ENCODE peak calls at places on chromosomes 7 and 10, in four cellular contexts. P is OCI-LY7, S is HCT116, X is SK-N-SH. B is an unnamed sample.

GRCh38 chr10:127462643-127463295 is 86.3 kb upstream of the NPS start:
- DNase-seq in X (no peak), S (no peak), P (no peak), B (no peak)

GRCh38 chr10:106708521-106708920 is 456.0 kb downstream of the SORCS1 start:
- DNase-seq in X (no peak), P (no peak), S (no peak), B (no peak)

GRCh38 chr7:139974179-139974811 is 88.5 kb downstream of the PARP12 start:
- DNase-seq in X (no peak), P (no peak), S (no peak), B (no peak)

GRCh38 chr10:11209810-11210141 is 192.1 kb downstream of the CELF2 start:
- DNase-seq in S (no peak), X (no peak), P (no peak), B (no peak)

GRCh38 chr10:124994573-124995473 is 52.9 kb downstream of the ZRANB1 start:
- DNase-seq in X (no peak), P (no peak), S (no peak), B (no peak)

GRCh38 chr10:83764681-83765080 is 374.6 kb upstream of the GHITM start:
- DNase-seq in S (no peak), X (no peak), P (no peak), B (no peak)

GRCh38 chr7:32044739-32045138 is 25.5 kb downstream of the PDE1C start:
- DNase-seq in S (no peak), X (no peak), P (no peak), B (no peak)

GRCh38 chr7:143900230-143900766 is 1.7 kb downstream of the TCAF1 start:
- DNase-seq in X (no peak), P (no peak), S (no peak), B (peak; percentile 21)

GRCh38 chr10:118911361-118911760 is 118.2 kb upstream of the NANOS1 start:
- DNase-seq in P (no peak), X (no peak), S (peak; percentile 37), B (peak; percentile 24)

GRCh38 chr10:43971981-43972380 is 323.3 kb upstream of the ZNF32 start:
- DNase-seq in S (no peak), P (no peak), X (no peak), B (no peak)

GRCh38 chr10:30247704-30248103 is 101.4 kb downstream of the MTPAP start:
- DNase-seq in P (peak; percentile 48), X (no peak), S (no peak), B (no peak)

GRCh38 chr7:127819975-127820778 is 168.2 kb downstream of the SND1 start:
- DNase-seq in X (no peak), S (peak; percentile 6), P (no peak), B (no peak)

GRCh38 chr7:2560175-2560695 is 1.5 kb downstream of the IQCE start:
- DNase-seq in S (no peak), X (peak; percentile 35), P (no peak), B (peak; percentile 6)

GRCh38 chr7:101913876-101914275 is 96.5 kb downstream of the CUX1 start:
- DNase-seq in P (no peak), S (no peak), X (no peak), B (no peak)

GRCh38 chr7:151426906-151427704 is 12.8 kb downstream of the CRYGN start:
- DNase-seq in X (no peak), S (no peak), P (no peak), B (no peak)

GRCh38 chr10:21599582-21599981 is 65.5 kb downstream of the MLLT10 start:
- DNase-seq in P (no peak), X (no peak), S (no peak), B (no peak)

GRCh38 chr7:13991791-13992620 is 2.5 kb upstream of the ETV1 start:
- DNase-seq in S (no peak), X (no peak), P (no peak), B (no peak)
- H3K4me3 ChIP-seq in S (no peak overlapping the region), X (peak overlapping the region; percentile 45), P (no peak overlapping the region), B (peak overlapping the region; percentile 61)

DNA sequence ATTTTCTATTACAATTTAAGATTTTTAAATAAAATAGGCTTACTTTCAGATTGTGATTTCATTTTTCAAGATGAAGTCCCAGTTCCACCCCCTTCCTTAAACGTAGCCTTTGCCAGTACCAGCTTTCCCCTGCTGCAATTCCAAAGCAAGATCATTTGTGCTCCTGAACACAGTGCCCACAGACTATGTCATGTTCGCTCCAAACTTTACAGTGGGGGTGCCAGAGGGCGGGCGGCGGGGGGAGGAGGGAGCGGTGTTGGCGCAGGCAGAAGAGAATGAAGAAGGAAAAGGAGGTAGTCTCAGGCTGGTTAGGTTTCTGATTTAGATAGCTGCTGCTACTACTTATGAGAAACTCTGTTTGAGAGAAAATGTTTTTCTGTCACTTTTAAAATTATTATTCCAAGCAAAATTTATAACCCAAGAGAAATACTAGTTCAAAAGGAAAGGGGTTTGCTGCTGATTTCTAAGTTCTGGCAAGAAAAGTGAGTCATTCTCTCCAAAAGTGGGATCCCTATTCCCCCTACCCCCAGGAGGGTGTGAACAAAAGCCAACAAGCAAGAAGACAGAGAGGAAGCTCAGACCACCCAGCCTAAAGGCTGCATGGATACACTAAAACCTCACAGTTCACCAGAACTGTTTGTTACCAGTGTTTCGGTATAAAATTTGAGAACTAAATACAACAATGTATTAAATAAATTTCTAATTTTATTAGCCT is 109.6 kb downstream of the SRPK2 start:
- DNase-seq in P (no peak), X (no peak), S (no peak), B (no peak)
- TF ChIP-seq EZH2phosphoT487 in P (no peak), X (no peak), S (no peak), B (no peak)

GRCh38 chr7:46076527-46076926 is 155.5 kb upstream of the IGFBP3 start:
- DNase-seq in P (no peak), X (no peak), S (no peak), B (no peak)
- H3K4me3 ChIP-seq in P (no peak overlapping the region), X (no peak overlapping the region), S (no peak overlapping the region), B (no peak overlapping the region)

DNA sequence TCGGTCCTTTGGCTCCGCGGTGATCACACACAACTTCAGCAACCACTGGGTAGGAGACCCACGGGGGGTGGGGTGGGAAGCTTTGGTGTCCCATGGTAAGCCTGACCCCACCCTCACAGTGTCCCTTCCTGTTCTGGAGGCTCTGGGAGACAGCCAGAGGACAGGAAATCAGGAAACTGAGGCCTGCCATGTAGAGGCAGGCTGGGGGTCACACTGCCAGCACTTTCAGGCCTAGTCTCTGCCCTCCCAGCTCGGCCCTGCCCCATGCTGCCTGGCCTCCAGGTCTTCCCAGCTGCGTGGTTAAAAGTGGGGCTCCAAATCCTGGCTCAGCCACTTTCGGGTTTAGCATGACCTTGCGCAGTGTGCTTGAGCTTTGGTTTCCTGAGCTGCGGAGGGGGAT is 10.9 kb downstream of the AQP1 start:
- DNase-seq in P (no peak), X (peak; percentile 12), S (no peak), B (no peak)
- TF ChIP-seq EZH2phosphoT487 in P (no peak), X (no peak), S (no peak), B (no peak)

GRCh38 chr7:79453266-79453557 is 255 bp downstream of the MAGI2 start:
- DNase-seq in S (no peak), P (no peak), X (no peak), B (no peak)

GRCh38 chr7:79451580-79451979 is 1.9 kb downstream of the MAGI2 start:
- DNase-seq in S (no peak), X (no peak), P (no peak), B (no peak)

GRCh38 chr7:79452032-79452494 is 1.4 kb downstream of the MAGI2 start:
- DNase-seq in S (no peak), X (peak; percentile 91), P (no peak), B (no peak)

GRCh38 chr7:79453558-79454324 is at the start of gene MAGI2:
- DNase-seq in S (no peak), P (no peak), X (peak; percentile 94), B (no peak)

GRCh38 chr7:79452495-79453265 is 787 bp downstream of the MAGI2 start:
- DNase-seq in X (peak; percentile 61), S (no peak), P (no peak), B (no peak)
- H3K4me3 ChIP-seq in X (peak overlapping the region; percentile 82), S (no peak overlapping the region), P (no peak overlapping the region), B (peak overlapping the region; percentile 43)

DNA sequence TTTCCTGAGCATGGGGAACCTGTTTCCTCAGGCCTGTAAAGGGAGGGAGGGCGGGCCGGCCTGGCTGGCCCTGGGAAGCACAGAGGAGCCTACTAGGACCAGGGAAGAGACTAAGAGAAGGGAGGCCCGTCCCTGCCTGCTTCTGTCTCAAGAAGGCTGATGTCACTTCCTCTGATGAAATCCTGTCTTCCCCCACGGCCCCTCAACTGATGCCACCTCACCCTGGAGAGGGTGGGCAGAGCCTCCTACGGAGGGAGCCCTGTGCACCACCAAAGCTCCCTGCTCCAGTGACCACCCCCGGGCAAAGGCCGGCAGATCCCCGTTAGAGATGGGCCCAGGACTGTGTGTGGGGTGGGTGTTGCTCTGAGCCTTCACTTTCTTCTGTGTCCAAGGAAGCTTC is 1.0 kb upstream of the PILRA start:
- DNase-seq in P (peak; percentile 52), S (no peak), X (no peak), B (no peak)
- TF ChIP-seq EZH2phosphoT487 in P (no peak), S (no peak), X (no peak), B (no peak)